ENCODE peak calls at places on chromosomes 12 and 14, in eight cellular contexts. K is upper lobe of right lung; H is uterus; J is IMR-90; P is Peyer's patch; E is CD8-positive, alpha-beta T cell; S is ovary; W is hepatocyte. A is an unnamed sample. For H3K4me1, the result is how much of the 10 kb centered on the place peaks cover.

GRCh38 chr14:30790827-30791226 is 83.5 kb upstream of the COCH start:
- DNase-seq in K (no peak), H (no peak), J (no peak), P (no peak), E (no peak), S (no peak), W (no peak), A (no peak)

GRCh38 chr12:89474615-89475014 is 50.0 kb downstream of the GALNT4 start:
- DNase-seq in K (no peak), H (no peak), J (no peak), P (no peak), E (no peak), S (no peak), W (no peak), A (no peak)

GRCh38 chr12:64039285-64039871 is 182.7 kb downstream of the KICS2 start:
- DNase-seq in K (no peak), H (no peak), J (peak), P (no peak), E (no peak), S (no peak), W (no peak), A (no peak)

GRCh38 chr12:9751204-9752144 is 9.2 kb downstream of the CD69 start:
- DNase-seq in K (no peak), H (no peak), J (peak), P (no peak), E (peak), S (no peak), W (no peak), A (peak)

GRCh38 chr12:1282670-1283361 is 291.8 kb downstream of the ERC1 start:
- DNase-seq in K (no peak), H (peak), J (peak), P (no peak), E (no peak), S (peak), W (peak), A (no peak)

GRCh38 chr12:87323369-87323768 is 705.8 kb downstream of the C12orf50 start:
- DNase-seq in K (no peak), H (no peak), J (peak), P (no peak), E (no peak), S (no peak), W (no peak), A (no peak)

GRCh38 chr12:55729592-55730446 is 1.0 kb upstream of the CD63 start:
- DNase-seq in K (peak), H (peak), J (peak), P (peak), E (no peak), S (peak), W (peak), A (peak)

GRCh38 chr14:68816183-68816942 is 23.5 kb upstream of the ZFP36L1 start:
- DNase-seq in K (peak), H (peak), J (peak), P (peak), E (peak), S (peak), W (peak), A (peak)

GRCh38 chr14:106790189-106791036 is 1264.0 kb downstream of the TMEM121 start:
- DNase-seq in K (peak), H (no peak), J (no peak), P (peak), E (peak), S (peak), W (no peak), A (peak)

GRCh38 chr12:113895176-113895575 is 70.9 kb downstream of the RBM19 start:
- DNase-seq in K (no peak), H (no peak), J (no peak), P (no peak), E (no peak), S (no peak), W (no peak), A (no peak)

GRCh38 chr12:62296001-62296400 is 35.8 kb downstream of the USP15 start:
- DNase-seq in K (no peak), H (no peak), J (no peak), P (no peak), E (no peak), S (no peak), W (no peak), A (no peak)

GRCh38 chr12:19301688-19302640 is 137.3 kb upstream of the AEBP2 start:
- DNase-seq in K (no peak), H (no peak), J (no peak), P (no peak), E (no peak), S (no peak), W (no peak), A (no peak)

GRCh38 chr12:91194500-91194899 is 11.9 kb upstream of the DCN start:
- DNase-seq in K (no peak), H (no peak), J (peak), P (no peak), E (no peak), S (no peak), W (no peak), A (no peak)

DNA sequence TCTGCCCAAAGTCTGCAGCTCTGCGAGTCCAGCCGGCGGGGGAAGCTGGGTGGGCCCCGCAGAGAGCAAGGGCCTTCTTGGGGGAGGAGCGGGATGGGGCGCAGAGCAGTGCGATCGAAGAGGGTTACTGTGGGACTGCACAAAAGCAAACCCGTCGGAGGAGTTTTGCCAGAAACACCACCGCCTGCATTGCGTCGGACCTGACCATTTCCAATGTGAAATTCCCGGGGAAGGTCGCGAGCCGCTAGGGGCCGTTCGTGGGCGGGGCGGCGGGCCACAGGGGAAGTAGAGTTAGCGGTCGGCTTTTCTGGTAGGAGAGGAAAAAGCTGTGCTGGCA is 340 bp upstream of the KCNA1 start:
- DNase-seq in K (no peak), H (no peak), J (no peak), P (no peak), E (no peak), S (no peak), W (peak), A (no peak)
- H3K4me3 ChIP-seq in K (peak), H (peak), J (no peak), P (peak), E (peak), S (no peak), W (peak), A (no peak)

GRCh38 chr12:27293463-27293862 is 39.2 kb upstream of the BMAL2 start:
- DNase-seq in K (no peak), H (no peak), J (peak), P (no peak), E (no peak), S (no peak), W (no peak), A (no peak)
- H3K4me1 ChIP-seq in K (under half), H (under half), J (under half), P (under half), E (under half), S (under half), W (under half), A (under half)

DNA sequence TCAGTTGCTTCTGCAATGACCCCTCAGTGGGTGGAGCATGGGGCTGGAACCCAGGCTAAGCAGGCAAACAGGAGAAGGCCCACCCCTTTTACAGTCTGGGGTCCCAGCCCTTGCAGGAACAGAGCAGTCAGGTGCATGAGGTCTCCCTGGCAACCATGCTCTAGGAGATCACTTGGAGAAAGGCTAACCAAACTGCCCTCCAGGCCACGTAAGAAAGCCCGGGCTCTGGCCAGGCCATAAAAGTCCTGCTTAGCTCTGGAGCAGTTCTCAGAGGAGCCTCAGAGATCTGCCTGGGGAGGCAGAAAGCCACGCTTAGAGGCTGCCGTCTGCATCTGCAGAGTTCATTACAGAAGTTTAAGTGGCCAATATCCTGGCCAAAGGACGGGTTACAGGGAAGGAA is 15.0 kb upstream of the TC2N start:
- DNase-seq in K (no peak), H (no peak), J (no peak), P (no peak), E (no peak), S (no peak), W (no peak), A (no peak)
- H3K27ac ChIP-seq in K (no peak), H (peak), J (no peak), P (no peak), E (no peak), S (no peak), W (no peak), A (no peak)

DNA sequence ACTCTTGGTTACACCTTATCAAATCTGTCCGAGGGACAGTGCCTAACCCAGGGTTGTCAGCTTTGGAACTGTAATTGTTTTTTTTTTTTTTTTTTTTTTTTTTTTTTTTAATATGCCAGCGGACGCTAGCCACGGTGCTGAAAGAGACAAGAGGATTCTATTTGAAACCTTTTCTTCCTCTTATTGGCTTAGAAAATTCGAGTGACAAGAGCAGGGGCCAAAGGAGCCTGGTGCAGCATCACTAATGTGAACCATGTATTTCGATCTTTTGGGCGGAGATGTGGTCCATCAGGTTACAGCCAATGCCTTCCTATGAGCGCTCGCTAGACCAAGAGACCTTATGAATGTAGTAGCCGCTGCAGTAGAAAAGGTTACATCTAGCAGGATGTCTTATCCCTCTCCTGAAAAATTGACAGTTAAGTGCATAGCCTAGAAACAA is 922 bp downstream of the PTPRR start:
- DNase-seq in K (no peak), H (no peak), J (no peak), P (no peak), E (no peak), S (no peak), W (peak), A (no peak)
- H3K4me3 ChIP-seq in K (no peak), H (no peak), J (no peak), P (no peak), E (no peak), S (no peak), W (no peak), A (no peak)

GRCh38 chr12:102917026-102917787 is at the start of gene PAH:
- DNase-seq in K (peak), H (no peak), J (no peak), P (peak), E (no peak), S (peak), W (peak), A (peak)
- H3K4me1 ChIP-seq in K (under half), H (under half), J (under half), P (under half), E (under half), S (under half), W (under half), A (under half)

DNA sequence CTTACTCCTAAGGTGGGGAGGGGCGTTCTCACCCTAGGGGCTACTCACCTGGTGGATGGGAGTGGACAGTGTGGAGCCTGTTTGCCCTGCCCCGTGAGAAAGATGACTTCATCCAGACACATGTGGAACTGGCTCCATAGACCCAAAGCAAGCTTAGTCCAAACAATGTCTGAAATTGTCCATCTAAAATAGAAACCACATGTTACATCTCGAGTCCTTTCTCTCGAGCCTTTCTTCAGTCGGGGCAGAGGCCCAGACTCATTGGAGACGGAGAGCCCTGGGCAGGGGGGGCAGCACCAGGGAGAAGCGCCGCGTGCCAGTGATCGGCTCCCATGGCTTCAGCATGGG is 4.3 kb downstream of the SIVA1 start:
- DNase-seq in K (no peak), H (no peak), J (no peak), P (no peak), E (no peak), S (no peak), W (no peak), A (no peak)
- H3K27ac ChIP-seq in K (no peak), H (no peak), J (no peak), P (no peak), E (peak), S (no peak), W (no peak), A (no peak)

GRCh38 chr14:73027984-73028383 is 1.1 kb upstream of the ZFYVE1 start:
- DNase-seq in K (no peak), H (no peak), J (no peak), P (no peak), E (no peak), S (no peak), W (no peak), A (no peak)
- H3K4me3 ChIP-seq in K (no peak), H (no peak), J (no peak), P (no peak), E (no peak), S (no peak), W (peak), A (no peak)

GRCh38 chr12:6218526-6218925 is 18.3 kb downstream of the CD9 start:
- DNase-seq in K (no peak), H (no peak), J (no peak), P (no peak), E (no peak), S (no peak), W (no peak), A (no peak)

GRCh38 chr12:6223545-6223944 is 23.3 kb downstream of the CD9 start:
- DNase-seq in K (no peak), H (no peak), J (no peak), P (no peak), E (no peak), S (no peak), W (no peak), A (no peak)

GRCh38 chr12:6222009-6222702 is 22.0 kb downstream of the CD9 start:
- DNase-seq in K (no peak), H (no peak), J (no peak), P (peak), E (no peak), S (no peak), W (no peak), A (no peak)

GRCh38 chr12:6219980-6220379 is 19.8 kb downstream of the CD9 start:
- DNase-seq in K (no peak), H (no peak), J (no peak), P (no peak), E (no peak), S (no peak), W (no peak), A (no peak)

GRCh38 chr12:6221146-6221545 is 20.9 kb downstream of the CD9 start:
- DNase-seq in K (no peak), H (no peak), J (no peak), P (no peak), E (no peak), S (no peak), W (no peak), A (no peak)
- H3K4me1 ChIP-seq in K (half or more), H (under half), J (under half), P (half or more), E (under half), S (under half), W (under half), A (under half)

GRCh38 chr12:95230313-95230712 is 12.7 kb downstream of the VEZT start:
- DNase-seq in K (no peak), H (no peak), J (no peak), P (no peak), E (no peak), S (no peak), W (no peak), A (no peak)
- H3K27ac ChIP-seq in K (no peak), H (no peak), J (no peak), P (no peak), E (no peak), S (no peak), W (no peak), A (no peak)

DNA sequence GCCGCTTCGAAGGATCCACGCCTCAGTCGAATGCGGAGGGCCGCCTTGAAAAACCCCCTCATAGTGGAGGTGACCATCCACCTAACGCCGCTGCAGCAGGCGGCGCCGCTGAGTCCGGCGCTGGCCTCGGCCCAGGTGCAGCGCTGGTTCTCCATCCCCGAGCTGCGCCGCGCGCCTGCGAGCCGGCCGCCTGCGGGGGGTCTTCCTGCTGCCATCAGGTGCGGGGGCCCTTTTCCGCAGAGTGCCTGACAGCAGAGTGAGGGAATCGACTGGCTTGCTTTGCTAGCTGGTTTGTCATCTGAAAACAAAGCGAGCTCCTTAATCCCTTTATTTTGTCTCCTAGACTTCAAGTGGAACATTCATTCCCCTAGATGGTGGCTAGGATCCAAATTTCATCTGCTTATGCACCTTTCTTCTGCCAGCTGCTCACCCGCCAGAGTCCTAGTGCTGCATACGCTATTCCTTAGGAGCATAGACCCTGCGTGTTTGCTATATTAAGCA is 10.4 kb upstream of the DNAL1 start:
- DNase-seq in K (no peak), H (no peak), J (no peak), P (peak), E (no peak), S (peak), W (peak), A (no peak)
- H3K4me3 ChIP-seq in K (peak), H (peak), J (no peak), P (peak), E (peak), S (peak), W (peak), A (no peak)

A was measured in CD4-positive, CD25-positive, alpha-beta regulatory T cell.